ENCODE peak calls at places on chromosome 20, in ten cellular contexts. U is AG10803; A is A172; R is omental fat pad; J is endothelial cell; K is hippocampal formation; O is HCT116; Q is left colon; S is stimulated activated naive CD8-positive, alpha-beta T cell treated with anti-CD3 and anti-CD28 coated beads, Interleukin-15, Interleukin-2, amounts not matched to agents 100 U/mL and 50 U/mL, for 24 hours; X is DMS 273 treated with DMSO at 0.1 percent for 48 hours. W is an unnamed sample.

GRCh38 chr20:40522405-40522804 is 166.6 kb downstream of the MAFB start:
- DNase-seq in U (no peak), A (no peak), R (no peak), J (no peak), K (no peak), O (no peak), Q (no peak), S (no peak), X (no peak), W (no peak)

GRCh38 chr20:23061713-23062561 is 12.5 kb upstream of the THBD start:
- DNase-seq in U (peak), A (peak), R (no peak), J (no peak), K (no peak), O (no peak), Q (no peak), S (no peak), X (no peak), W (no peak)

GRCh38 chr20:354298-354977 is 7.5 kb downstream of the NRSN2 start:
- DNase-seq in U (peak), A (peak), R (peak), J (peak), K (peak), O (peak), Q (peak), S (peak), X (peak), W (no peak)

GRCh38 chr20:46209930-46210671 is 92.0 kb downstream of the CD40 start:
- DNase-seq in U (no peak), A (no peak), R (no peak), J (no peak), K (no peak), O (no peak), Q (no peak), S (no peak), X (no peak), W (no peak)

GRCh38 chr20:3646651-3647050 is 16.5 kb downstream of the GFRA4 start:
- DNase-seq in U (no peak), A (no peak), R (no peak), J (no peak), K (no peak), O (no peak), Q (no peak), S (no peak), X (no peak), W (no peak)

GRCh38 chr20:61251529-61252393 is at the start of gene CDH4:
- DNase-seq in U (no peak), A (no peak), R (no peak), J (peak), K (no peak), O (no peak), Q (no peak), S (no peak), X (no peak), W (no peak)

GRCh38 chr20:10454135-10454750 is 19.1 kb downstream of the SLX4IP start:
- DNase-seq in U (no peak), A (no peak), R (no peak), J (no peak), K (no peak), O (no peak), Q (no peak), S (no peak), X (peak), W (no peak)

GRCh38 chr20:53774487-53775203 is 181.0 kb upstream of the ZNF217 start:
- DNase-seq in U (peak), A (peak), R (no peak), J (no peak), K (no peak), O (peak), Q (no peak), S (no peak), X (no peak), W (peak)

GRCh38 chr20:56628873-56629463 is at the start of gene TFAP2C:
- DNase-seq in U (peak), A (peak), R (peak), J (peak), K (no peak), O (peak), Q (peak), S (peak), X (peak), W (no peak)

GRCh38 chr20:23631981-23632710 is 5.6 kb downstream of the CST3 start:
- DNase-seq in U (no peak), A (no peak), R (no peak), J (no peak), K (peak), O (no peak), Q (no peak), S (no peak), X (no peak), W (no peak)

GRCh38 chr20:47124235-47124717 is 229.6 kb downstream of the EYA2 start:
- DNase-seq in U (peak), A (no peak), R (no peak), J (no peak), K (no peak), O (no peak), Q (no peak), S (no peak), X (no peak), W (no peak)

GRCh38 chr20:2446845-2447244 is 23.7 kb downstream of the SNRPB start:
- DNase-seq in U (no peak), A (peak), R (no peak), J (no peak), K (no peak), O (no peak), Q (no peak), S (no peak), X (peak), W (no peak)

GRCh38 chr20:23143098-23143497 is 57.0 kb upstream of the CD93 start:
- DNase-seq in U (peak), A (peak), R (peak), J (no peak), K (no peak), O (peak), Q (no peak), S (peak), X (no peak), W (no peak)

GRCh38 chr20:48047453-48047852 is 262.2 kb upstream of the SULF2 start:
- DNase-seq in U (no peak), A (peak), R (no peak), J (no peak), K (no peak), O (no peak), Q (no peak), S (no peak), X (no peak), W (no peak)

GRCh38 chr20:17775600-17775999 is 75.8 kb downstream of the BANF2 start:
- DNase-seq in U (no peak), A (no peak), R (no peak), J (no peak), K (no peak), O (no peak), Q (no peak), S (no peak), X (no peak), W (no peak)

GRCh38 chr20:6533828-6534388 is 233.6 kb upstream of the BMP2 start:
- DNase-seq in U (peak), A (no peak), R (no peak), J (no peak), K (no peak), O (no peak), Q (no peak), S (no peak), X (no peak), W (no peak)

GRCh38 chr20:10498196-10498595 is 63.1 kb downstream of the SLX4IP start:
- DNase-seq in U (no peak), A (no peak), R (no peak), J (peak), K (no peak), O (no peak), Q (no peak), S (no peak), X (no peak), W (no peak)

GRCh38 chr20:5395932-5396727 is 79.4 kb upstream of the PROKR2 start:
- DNase-seq in U (no peak), A (no peak), R (no peak), J (no peak), K (no peak), O (peak), Q (no peak), S (no peak), X (no peak), W (no peak)

GRCh38 chr20:34562643-34563042 is 4.1 kb downstream of the MAP1LC3A start:
- DNase-seq in U (no peak), A (peak), R (no peak), J (peak), K (no peak), O (no peak), Q (no peak), S (no peak), X (peak), W (no peak)

GRCh38 chr20:20525214-20525613 is 157.3 kb downstream of the INSM1 start:
- DNase-seq in U (no peak), A (no peak), R (no peak), J (no peak), K (no peak), O (no peak), Q (no peak), S (no peak), X (no peak), W (no peak)

GRCh38 chr20:59783020-59784010 is 150.1 kb downstream of the SYCP2 start:
- DNase-seq in U (peak), A (peak), R (peak), J (peak), K (peak), O (peak), Q (peak), S (peak), X (no peak), W (no peak)

GRCh38 chr20:19774086-19774933 is 16.3 kb downstream of the RIN2 start:
- DNase-seq in U (peak), A (no peak), R (no peak), J (no peak), K (peak), O (no peak), Q (no peak), S (no peak), X (no peak), W (no peak)

GRCh38 chr20:48718914-48719578 is 108.8 kb downstream of the PREX1 start:
- DNase-seq in U (no peak), A (no peak), R (no peak), J (no peak), K (no peak), O (no peak), Q (peak), S (peak), X (no peak), W (no peak)

GRCh38 chr20:49747707-49748524 is 34.2 kb upstream of the B4GALT5 start:
- DNase-seq in U (peak), A (no peak), R (peak), J (peak), K (peak), O (no peak), Q (peak), S (no peak), X (no peak), W (no peak)

GRCh38 chr20:20362774-20363435 is 5.0 kb upstream of the INSM1 start:
- DNase-seq in U (no peak), A (no peak), R (no peak), J (peak), K (peak), O (no peak), Q (peak), S (peak), X (no peak), W (no peak)

GRCh38 chr20:36604952-36605308 is 649 bp upstream of the RAB5IF start:
- DNase-seq in U (no peak), A (peak), R (no peak), J (no peak), K (no peak), O (peak), Q (peak), S (peak), X (no peak), W (no peak)

GRCh38 chr20:19114410-19114809 is 98.0 kb upstream of the SLC24A3 start:
- DNase-seq in U (no peak), A (no peak), R (no peak), J (no peak), K (no peak), O (no peak), Q (no peak), S (no peak), X (no peak), W (no peak)

GRCh38 chr20:34401741-34402455 is 38.8 kb downstream of the ITCH start:
- DNase-seq in U (no peak), A (no peak), R (no peak), J (no peak), K (no peak), O (no peak), Q (no peak), S (no peak), X (no peak), W (no peak)

GRCh38 chr20:13493143-13493542 is 145.6 kb downstream of the TASP1 start:
- DNase-seq in U (no peak), A (no peak), R (no peak), J (no peak), K (no peak), O (no peak), Q (no peak), S (no peak), X (no peak), W (no peak)

GRCh38 chr20:59006864-59007757 is at the start of gene CTSZ:
- DNase-seq in U (peak), A (peak), R (no peak), J (peak), K (peak), O (no peak), Q (peak), S (peak), X (no peak), W (no peak)

GRCh38 chr20:21693322-21693721 is 12.1 kb upstream of the PAX1 start:
- DNase-seq in U (no peak), A (no peak), R (no peak), J (no peak), K (no peak), O (no peak), Q (no peak), S (no peak), X (no peak), W (no peak)

GRCh38 chr20:63064745-63065711 is 58.3 kb upstream of the BHLHE23 start:
- DNase-seq in U (no peak), A (no peak), R (no peak), J (no peak), K (no peak), O (no peak), Q (no peak), S (no peak), X (no peak), W (no peak)

GRCh38 chr20:36501367-36502006 is 39.8 kb upstream of the MYL9 start:
- DNase-seq in U (no peak), A (no peak), R (no peak), J (no peak), K (no peak), O (no peak), Q (no peak), S (no peak), X (no peak), W (no peak)

GRCh38 chr20:54622338-54623280 is 147.2 kb downstream of the DOK5 start:
- DNase-seq in U (peak), A (no peak), R (no peak), J (no peak), K (no peak), O (no peak), Q (no peak), S (no peak), X (no peak), W (no peak)

GRCh38 chr20:48278961-48279481 is 493.7 kb upstream of the SULF2 start:
- DNase-seq in U (no peak), A (no peak), R (no peak), J (no peak), K (no peak), O (no peak), Q (no peak), S (no peak), X (no peak), W (no peak)

GRCh38 chr20:61766921-61767610 is 298.6 kb downstream of the TAF4 start:
- DNase-seq in U (no peak), A (no peak), R (no peak), J (no peak), K (no peak), O (no peak), Q (no peak), S (no peak), X (no peak), W (no peak)

GRCh38 chr20:401682-402495 is 6.2 kb upstream of the RBCK1 start:
- DNase-seq in U (peak), A (peak), R (no peak), J (no peak), K (no peak), O (peak), Q (no peak), S (no peak), X (no peak), W (no peak)

GRCh38 chr20:53914861-53915458 is 155.4 kb downstream of the BCAS1 start:
- DNase-seq in U (no peak), A (no peak), R (no peak), J (no peak), K (no peak), O (no peak), Q (no peak), S (no peak), X (no peak), W (no peak)

GRCh38 chr20:23047738-23048214 is 1.7 kb downstream of the THBD start:
- DNase-seq in U (no peak), A (no peak), R (no peak), J (no peak), K (no peak), O (no peak), Q (peak), S (no peak), X (no peak), W (no peak)

W was measured in GOT3.